ENCODE peak calls at places on chromosomes 2 and 18, in four cellular contexts. H is activated CD4-positive, alpha-beta T cell treated with anti-CD3 and anti-CD28 coated beads for 4 hours; V is RWPE1; A is stimulated activated CD8-positive, alpha-beta memory T cell treated with anti-CD3 and anti-CD28 coated beads, Interleukin-2, amount 100 ng/mL, for 1 hour. P is an unnamed sample.

GRCh38 chr2:239830066-239830717 is 194.9 kb downstream of the NDUFA10 start:
- DNase-seq in H (no peak), V (no peak), A (no peak), P (peak)

GRCh38 chr2:118102433-118103082 is 14.3 kb downstream of the INSIG2 start:
- DNase-seq in H (no peak), V (peak), A (no peak), P (no peak)

GRCh38 chr2:205848601-205849000 is 166.3 kb downstream of the NRP2 start:
- DNase-seq in H (no peak), V (no peak), A (no peak), P (no peak)

GRCh38 chr2:70903641-70904340 is 31.9 kb upstream of the ATP6V1B1 start:
- DNase-seq in H (no peak), V (no peak), A (no peak), P (no peak)

GRCh38 chr18:22670914-22671313 is 253.2 kb upstream of the CTAGE1 start:
- DNase-seq in H (no peak), V (no peak), A (no peak), P (no peak)

GRCh38 chr18:58363767-58364540 is 264.9 kb downstream of the ALPK2 start:
- DNase-seq in H (no peak), V (no peak), A (no peak), P (no peak)

GRCh38 chr2:95344208-95344570 is 47.0 kb downstream of the KCNIP3 start:
- DNase-seq in H (no peak), V (no peak), A (no peak), P (no peak)

GRCh38 chr18:35968278-35968880 is 4.1 kb upstream of the RMP24 start:
- DNase-seq in H (no peak), V (no peak), A (no peak), P (no peak)

GRCh38 chr2:203341741-203342310 is 13.6 kb downstream of the ABI2 start:
- DNase-seq in H (no peak), V (no peak), A (no peak), P (no peak)

GRCh38 chr2:15971351-15971750 is 31.0 kb downstream of the MYCN start:
- DNase-seq in H (no peak), V (no peak), A (no peak), P (no peak)

GRCh38 chr2:119260636-119261497 is 37.2 kb downstream of the STEAP3 start:
- DNase-seq in H (no peak), V (no peak), A (no peak), P (no peak)

GRCh38 chr2:230902180-230902899 is 22.7 kb downstream of the GPR55 start:
- DNase-seq in H (peak), V (peak), A (peak), P (peak)

GRCh38 chr2:21814588-21815192 is 690.9 kb downstream of the TDRD15 start:
- DNase-seq in H (no peak), V (no peak), A (no peak), P (no peak)

GRCh38 chr18:8217041-8217564 is 392.1 kb upstream of the RAB12 start:
- DNase-seq in H (no peak), V (no peak), A (no peak), P (no peak)

GRCh38 chr2:10529611-10530010 is 81.5 kb upstream of the ODC1 start:
- DNase-seq in H (no peak), V (no peak), A (no peak), P (no peak)

GRCh38 chr2:20008703-20009102 is 3.8 kb downstream of the MATN3 start:
- DNase-seq in H (no peak), V (no peak), A (no peak), P (no peak)

GRCh38 chr2:201807452-201807980 is 1.2 kb downstream of the CDK15 start:
- DNase-seq in H (no peak), V (no peak), A (no peak), P (no peak)

GRCh38 chr2:226031962-226032441 is 632.5 kb downstream of the NYAP2 start:
- DNase-seq in H (no peak), V (no peak), A (no peak), P (no peak)

GRCh38 chr2:18435425-18436037 is 124.9 kb downstream of the RDH14 start:
- DNase-seq in H (no peak), V (peak), A (no peak), P (no peak)

GRCh38 chr18:47953471-47953931 is 23.0 kb upstream of the SMAD2 start:
- DNase-seq in H (peak), V (peak), A (no peak), P (no peak)

GRCh38 chr18:713135-713490 is 683 bp upstream of the ENOSF1 start:
- DNase-seq in H (no peak), V (no peak), A (no peak), P (peak)

GRCh38 chr18:7303751-7304370 is 73.0 kb downstream of the LRRC30 start:
- DNase-seq in H (no peak), V (no peak), A (no peak), P (no peak)

GRCh38 chr2:180938419-180938818 is 42.0 kb upstream of the UBE2E3 start:
- DNase-seq in H (no peak), V (no peak), A (no peak), P (no peak)

GRCh38 chr2:64650722-64651338 is 2.9 kb downstream of the SERTAD2 start:
- DNase-seq in H (no peak), V (no peak), A (no peak), P (no peak)

GRCh38 chr2:207503234-207503633 is 26.5 kb upstream of the CREB1 start:
- DNase-seq in H (no peak), V (no peak), A (no peak), P (no peak)

GRCh38 chr2:48173141-48173540 is 266.8 kb upstream of the FBXO11 start:
- DNase-seq in H (no peak), V (peak), A (no peak), P (no peak)

GRCh38 chr2:50535971-50536759 is 495.8 kb downstream of the NRXN1 start:
- DNase-seq in H (no peak), V (peak), A (no peak), P (no peak)

GRCh38 chr2:134621939-134622705 is 96.7 kb downstream of the TMEM163 start:
- DNase-seq in H (no peak), V (no peak), A (no peak), P (no peak)

GRCh38 chr2:67797801-67798535 is 264.8 kb downstream of the C1D start:
- DNase-seq in H (no peak), V (peak), A (no peak), P (no peak)

GRCh38 chr18:79867666-79868065 is 69.9 kb downstream of the KCNG2 start:
- DNase-seq in H (no peak), V (no peak), A (no peak), P (no peak)

GRCh38 chr2:42756150-42756549 is 7.8 kb downstream of the OXER1 start:
- DNase-seq in H (no peak), V (no peak), A (no peak), P (no peak)

GRCh38 chr2:164824865-164825264 is 16.8 kb downstream of the COBLL1 start:
- DNase-seq in H (no peak), V (no peak), A (no peak), P (no peak)

GRCh38 chr2:219433666-219434467 is 776 bp upstream of the SPEG start:
- DNase-seq in H (no peak), V (no peak), A (no peak), P (no peak)

GRCh38 chr2:170917957-170918356 is 11.1 kb upstream of the GORASP2 start:
- DNase-seq in H (no peak), V (no peak), A (no peak), P (no peak)

GRCh38 chr18:66603941-66604627 is at the start of gene CDH19:
- DNase-seq in H (no peak), V (no peak), A (no peak), P (no peak)

GRCh38 chr2:187429989-187430388 is 18.1 kb downstream of the CALCRL start:
- DNase-seq in H (no peak), V (peak), A (no peak), P (no peak)

GRCh38 chr2:36626071-36626470 is 28.1 kb upstream of the FEZ2 start:
- DNase-seq in H (no peak), V (no peak), A (no peak), P (no peak)